ENCODE peak calls at places on chromosomes 11 and 22, in ten cellular contexts. L, W, R, M, N, P, B, Y, K and E are unnamed samples.

GRCh38 chr11:47607380-47607779 is 13.2 kb upstream of the C1QTNF4 start:
- DNase-seq in Y (peak; percentile 62), W (peak; percentile 88), R (no peak), N (no peak), M (peak; percentile 67), L (no peak), K (peak; percentile 72), P (peak; percentile 87), B (peak; percentile 35), E (peak; percentile 30)

GRCh38 chr11:124656759-124657627 is 16.5 kb downstream of the SIAE start:
- DNase-seq in B (no peak), P (peak; percentile 23), R (no peak), L (no peak), Y (no peak), W (no peak), K (no peak), M (peak; percentile 37), N (no peak), E (peak; percentile 66)

GRCh38 chr11:76554767-76555166 is 109.9 kb downstream of the EMSY start:
- DNase-seq in K (no peak), R (no peak), P (no peak), W (no peak), B (no peak), L (no peak), M (no peak), Y (no peak), N (no peak), E (no peak)

GRCh38 chr11:102208835-102209234 is 98.6 kb downstream of the YAP1 start:
- DNase-seq in B (no peak), P (no peak), M (no peak), Y (no peak), N (no peak), L (no peak), W (no peak), R (no peak), K (no peak), E (no peak)

GRCh38 chr11:82315093-82315492 is 418.6 kb downstream of the FAM181B start:
- DNase-seq in M (peak; percentile 70), W (no peak), L (peak; percentile 40), K (no peak), P (no peak), R (no peak), Y (no peak), B (no peak), N (no peak), E (peak; percentile 5)

GRCh38 chr11:126165366-126166156 is 45.9 kb downstream of the RPUSD4 start:
- DNase-seq in P (no peak), K (peak; percentile 92), W (no peak), M (no peak), N (peak; percentile 43), L (no peak), B (no peak), Y (no peak), R (no peak), E (no peak)

GRCh38 chr11:110207089-110207488 is 89.3 kb downstream of the RDX start:
- DNase-seq in M (no peak), W (no peak), Y (no peak), N (no peak), P (no peak), K (no peak), B (no peak), R (no peak), L (no peak), E (no peak)

GRCh38 chr22:46061431-46062231 is 84.7 kb upstream of the WNT7B start:
- DNase-seq in N (peak; percentile 85), P (no peak), R (peak; percentile 46), M (no peak), Y (peak; percentile 50), W (no peak), K (peak; percentile 19), L (no peak), B (no peak), E (peak; percentile 32)

GRCh38 chr11:1548221-1549070 is 23.6 kb downstream of the DUSP8 start:
- DNase-seq in Y (peak; percentile 89), K (peak; percentile 68), P (peak; percentile 50), M (peak; percentile 90), R (peak; percentile 87), W (peak; percentile 33), N (peak; percentile 87), B (peak; percentile 72), L (peak; percentile 38), E (peak; percentile 35)

GRCh38 chr11:44112083-44112865 is 16.8 kb downstream of the EXT2 start:
- DNase-seq in R (no peak), K (peak; percentile 24), B (peak; percentile 33), L (no peak), P (peak; percentile 58), W (peak; percentile 80), M (no peak), N (no peak), Y (peak; percentile 76), E (peak; percentile 57)

GRCh38 chr11:132054822-132055221 is 684.4 kb downstream of the NTM start:
- DNase-seq in R (no peak), L (no peak), N (no peak), K (no peak), P (peak; percentile 63), W (peak; percentile 88), Y (no peak), M (no peak), B (no peak), E (peak; percentile 81)

GRCh38 chr11:47766363-47767227 is 546 bp downstream of the FNBP4 start:
- DNase-seq in B (peak; percentile 66), W (peak; percentile 71), R (peak; percentile 82), P (peak; percentile 76), N (peak; percentile 82), M (peak; percentile 59), L (peak; percentile 68), K (peak; percentile 65), Y (peak; percentile 83), E (peak; percentile 70)

GRCh38 chr11:110134120-110134519 is 40.9 kb downstream of the ZC3H12C start:
- DNase-seq in Y (no peak), R (no peak), K (no peak), N (no peak), W (peak; percentile 59), B (no peak), P (no peak), L (no peak), M (no peak), E (no peak)

GRCh38 chr22:42294034-42294985 is 23.9 kb upstream of the TCF20 start:
- DNase-seq in Y (peak; percentile 74), N (no peak), L (peak; percentile 39), K (no peak), M (peak; percentile 87), B (peak; percentile 60), P (peak; percentile 47), R (no peak), W (peak; percentile 55), E (peak; percentile 42)

DNA sequence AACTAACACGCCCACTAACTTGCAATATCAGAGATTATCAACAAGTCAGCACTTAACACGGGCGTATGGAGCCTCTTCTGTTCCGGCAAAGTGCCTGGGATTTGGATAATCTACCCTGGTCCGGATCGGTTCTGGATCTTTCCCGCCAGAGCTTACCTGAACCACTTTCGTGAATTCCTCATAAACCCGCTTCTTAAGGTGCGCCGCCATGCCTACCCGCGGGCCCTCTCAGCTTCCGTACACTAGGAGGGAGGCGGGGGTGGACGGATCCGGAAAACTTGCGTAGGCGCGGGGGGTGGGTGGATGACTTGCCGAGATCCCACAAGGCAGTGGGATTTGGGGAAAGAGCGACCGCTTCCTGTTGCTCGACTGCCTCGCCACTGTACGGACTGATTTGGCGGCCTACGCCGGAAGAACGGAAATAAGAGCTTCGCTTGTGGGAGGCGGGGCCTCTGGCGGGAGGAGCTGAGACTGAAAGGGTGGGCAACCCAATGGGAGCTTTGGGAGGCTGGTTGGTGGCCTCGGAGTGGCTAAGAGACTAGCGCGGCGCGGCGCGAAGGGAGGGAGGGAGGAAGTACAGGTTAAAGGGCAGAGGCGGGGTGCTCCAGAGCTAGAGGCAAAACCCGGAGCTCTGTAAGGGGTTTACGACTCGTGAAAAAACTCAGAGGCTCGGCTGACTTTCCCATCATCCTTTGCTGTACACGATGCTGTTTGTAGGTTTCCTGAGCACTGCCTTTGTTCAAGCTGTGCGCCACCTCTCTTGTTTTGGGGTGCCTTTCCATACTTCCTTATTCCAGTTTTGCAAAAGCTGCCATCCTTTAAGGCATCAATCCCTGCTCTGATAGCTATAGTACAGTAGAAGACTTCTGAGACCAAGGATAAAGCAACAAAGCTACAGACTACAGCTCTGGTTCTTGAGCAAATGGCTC is at the start of gene INTS4:
- DNase-seq in W (peak; percentile 100), B (peak; percentile 99), P (peak; percentile 100), R (peak; percentile 99), L (peak; percentile 100), Y (peak; percentile 100), M (peak; percentile 99), K (peak; percentile 99), N (peak; percentile 100), E (peak; percentile 100)
- TF ChIP-seq CTCF in W (no peak), B (no peak), P (no peak), R (no peak), L (no peak), Y (no peak), M (no peak), K (peak; percentile 29), N (peak; percentile 7), E (no peak)

DNA sequence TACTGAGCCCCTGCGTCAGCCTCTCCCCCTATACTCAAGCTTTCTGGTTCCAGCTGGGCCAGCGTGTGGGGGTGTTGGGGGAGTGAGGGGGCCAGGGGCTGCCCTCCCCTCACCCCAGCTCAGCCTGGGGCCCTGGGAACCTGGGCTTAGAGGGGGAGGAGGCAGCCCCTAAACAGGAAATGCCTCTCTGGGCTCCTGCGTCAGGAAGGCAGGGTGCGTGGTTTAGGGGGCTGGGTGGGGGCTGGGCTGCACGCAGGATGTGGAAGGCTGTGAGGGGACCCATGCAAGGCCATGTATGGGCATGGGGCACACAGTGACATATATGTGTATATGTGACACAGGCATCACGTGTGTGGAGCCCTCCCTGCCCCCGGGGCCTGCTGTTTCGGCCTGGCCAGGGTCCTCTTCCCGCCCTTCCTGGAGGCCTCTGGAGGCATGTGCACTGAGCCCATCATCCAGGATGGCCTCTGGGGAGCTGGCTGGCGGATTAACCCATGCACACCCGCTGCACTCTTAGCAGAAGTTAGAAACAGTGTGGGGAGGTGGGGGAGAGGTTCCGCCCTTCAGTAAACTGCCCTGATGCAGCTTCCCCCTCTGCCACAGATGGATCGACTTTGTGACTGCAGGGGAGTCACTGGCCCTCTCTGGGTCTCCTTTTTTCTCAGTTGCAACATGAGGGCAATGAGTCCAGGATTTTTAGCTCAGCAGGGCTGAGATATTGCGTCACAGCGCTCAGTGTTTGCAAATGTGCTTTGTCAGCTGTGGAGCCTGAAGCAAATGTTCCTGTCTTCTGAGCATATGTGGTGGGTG is 1.1 kb upstream of the CD248 start:
- DNase-seq in L (peak; percentile 100), W (peak; percentile 95), N (no peak), R (no peak), M (no peak), Y (peak; percentile 78), B (no peak), K (peak; percentile 81), P (peak; percentile 98), E (peak; percentile 48)
- H3K4me3 ChIP-seq in L (peak overlapping the region; percentile 32), W (no peak overlapping the region), N (no peak overlapping the region), R (no peak overlapping the region), M (no peak overlapping the region), Y (peak overlapping the region; percentile 69), B (no peak overlapping the region), K (peak overlapping the region; percentile 48), P (no peak overlapping the region), E (no peak overlapping the region)

GRCh38 chr11:7690648-7691047 is 15.6 kb downstream of the OVCH2 start:
- DNase-seq in L (no peak), K (no peak), P (peak; percentile 59), W (peak; percentile 64), B (no peak), Y (no peak), N (no peak), R (no peak), M (no peak), E (no peak)
- TF ChIP-seq CTCF in L (no peak), K (no peak), P (peak; percentile 16), W (peak; percentile 14), B (no peak), Y (no peak), N (no peak), R (no peak), M (no peak), E (no peak)

GRCh38 chr22:31106651-31107205 is 640 bp downstream of the SELENOM start:
- DNase-seq in B (no peak), R (no peak), W (peak; percentile 70), L (no peak), P (peak; percentile 56), M (no peak), N (no peak), Y (no peak), K (peak; percentile 65), E (peak; percentile 46)
- H3K4me3 ChIP-seq in B (peak overlapping the region; percentile 54), R (peak overlapping the region; percentile 81), W (peak overlapping the region; percentile 92), L (no peak overlapping the region), P (peak overlapping the region; percentile 94), M (peak overlapping the region; percentile 44), N (peak overlapping the region; percentile 54), Y (peak overlapping the region; percentile 76), K (peak overlapping the region; percentile 95), E (peak overlapping the region; percentile 67)